ENCODE peak calls at places on chromosome 7, in eight cellular contexts. One of them, this sample, is unnamed.

GRCh38 chr7:114715907-114716306 is 206.0 kb upstream of the MDFIC start:
- DNase-seq in fibroblast of villous mesenchyme: peak; percentile 12
- DNase-seq in fibroblast of mammary gland: peak; percentile 50
- DNase-seq in adrenal gland: no peak
- DNase-seq in ascending aorta: no peak
- DNase-seq in osteoblast: no peak
- DNase-seq in SK-N-SH: no peak
- DNase-seq in AG10803: no peak
- DNase-seq in this sample: peak; percentile 25

GRCh38 chr7:136009488-136010079 is 32.4 kb upstream of the MTPN start:
- DNase-seq in fibroblast of villous mesenchyme: peak; percentile 61
- DNase-seq in fibroblast of mammary gland: peak; percentile 61
- DNase-seq in adrenal gland: no peak
- DNase-seq in ascending aorta: no peak
- DNase-seq in osteoblast: peak; percentile 10
- DNase-seq in SK-N-SH: peak; percentile 55
- DNase-seq in AG10803: peak; percentile 46
- DNase-seq in this sample: peak; percentile 60

GRCh38 chr7:48084727-48085432 is 4.2 kb upstream of the UPP1 start:
- DNase-seq in fibroblast of villous mesenchyme: peak; percentile 100
- DNase-seq in fibroblast of mammary gland: peak; percentile 99
- DNase-seq in adrenal gland: peak; percentile 68
- DNase-seq in ascending aorta: peak; percentile 95
- DNase-seq in osteoblast: peak; percentile 87
- DNase-seq in SK-N-SH: peak; percentile 40
- DNase-seq in AG10803: peak; percentile 99
- DNase-seq in this sample: peak; percentile 98

GRCh38 chr7:977326-978048 is 2.1 kb upstream of the COX19 start:
- DNase-seq in fibroblast of villous mesenchyme: no peak
- DNase-seq in fibroblast of mammary gland: no peak
- DNase-seq in adrenal gland: peak; percentile 83
- DNase-seq in ascending aorta: no peak
- DNase-seq in osteoblast: no peak
- DNase-seq in SK-N-SH: no peak
- DNase-seq in AG10803: no peak
- DNase-seq in this sample: no peak

GRCh38 chr7:151428393-151429231 is 11.3 kb downstream of the CRYGN start:
- DNase-seq in fibroblast of villous mesenchyme: peak; percentile 100
- DNase-seq in fibroblast of mammary gland: peak; percentile 79
- DNase-seq in adrenal gland: no peak
- DNase-seq in ascending aorta: no peak
- DNase-seq in osteoblast: peak; percentile 90
- DNase-seq in SK-N-SH: peak; percentile 72
- DNase-seq in AG10803: peak; percentile 82
- DNase-seq in this sample: peak; percentile 90

GRCh38 chr7:70539196-70539595 is 592.7 kb upstream of the GALNT17 start:
- DNase-seq in fibroblast of villous mesenchyme: no peak
- DNase-seq in fibroblast of mammary gland: no peak
- DNase-seq in adrenal gland: no peak
- DNase-seq in ascending aorta: no peak
- DNase-seq in osteoblast: no peak
- DNase-seq in SK-N-SH: no peak
- DNase-seq in AG10803: no peak
- DNase-seq in this sample: no peak

GRCh38 chr7:70134029-70134445 is 535.8 kb downstream of the AUTS2 start:
- DNase-seq in fibroblast of villous mesenchyme: no peak
- DNase-seq in fibroblast of mammary gland: no peak
- DNase-seq in adrenal gland: no peak
- DNase-seq in ascending aorta: no peak
- DNase-seq in osteoblast: no peak
- DNase-seq in SK-N-SH: peak; percentile 60
- DNase-seq in AG10803: peak; percentile 87
- DNase-seq in this sample: no peak

GRCh38 chr7:37433166-37433565 is 15.5 kb downstream of the ELMO1 start:
- DNase-seq in fibroblast of villous mesenchyme: no peak
- DNase-seq in fibroblast of mammary gland: no peak
- DNase-seq in adrenal gland: no peak
- DNase-seq in ascending aorta: no peak
- DNase-seq in osteoblast: no peak
- DNase-seq in SK-N-SH: no peak
- DNase-seq in AG10803: no peak
- DNase-seq in this sample: no peak

GRCh38 chr7:146405737-146406136 is 289.1 kb downstream of the CNTNAP2 start:
- DNase-seq in fibroblast of villous mesenchyme: no peak
- DNase-seq in fibroblast of mammary gland: no peak
- DNase-seq in adrenal gland: no peak
- DNase-seq in ascending aorta: no peak
- DNase-seq in osteoblast: no peak
- DNase-seq in SK-N-SH: no peak
- DNase-seq in AG10803: no peak
- DNase-seq in this sample: no peak

GRCh38 chr7:69002416-69002815 is 595.9 kb upstream of the AUTS2 start:
- DNase-seq in fibroblast of villous mesenchyme: no peak
- DNase-seq in fibroblast of mammary gland: peak; percentile 83
- DNase-seq in adrenal gland: no peak
- DNase-seq in ascending aorta: no peak
- DNase-seq in osteoblast: no peak
- DNase-seq in SK-N-SH: no peak
- DNase-seq in AG10803: peak; percentile 87
- DNase-seq in this sample: peak; percentile 69

GRCh38 chr7:101990811-101991418 is 173.5 kb downstream of the CUX1 start:
- DNase-seq in fibroblast of villous mesenchyme: no peak
- DNase-seq in fibroblast of mammary gland: no peak
- DNase-seq in adrenal gland: no peak
- DNase-seq in ascending aorta: no peak
- DNase-seq in osteoblast: no peak
- DNase-seq in SK-N-SH: no peak
- DNase-seq in AG10803: no peak
- DNase-seq in this sample: no peak

GRCh38 chr7:64876792-64877713 is 26.0 kb upstream of the ZNF273 start:
- DNase-seq in fibroblast of villous mesenchyme: peak; percentile 5
- DNase-seq in fibroblast of mammary gland: peak; percentile 24
- DNase-seq in adrenal gland: peak; percentile 83
- DNase-seq in ascending aorta: no peak
- DNase-seq in osteoblast: peak; percentile 97
- DNase-seq in SK-N-SH: peak; percentile 100
- DNase-seq in AG10803: no peak
- DNase-seq in this sample: no peak
- H3K4me3 ChIP-seq in fibroblast of villous mesenchyme: peak overlapping the region; percentile 43
- H3K4me3 ChIP-seq in fibroblast of mammary gland: no peak overlapping the region
- H3K4me3 ChIP-seq in adrenal gland: no peak overlapping the region
- H3K4me3 ChIP-seq in ascending aorta: peak overlapping the region; percentile 56
- H3K4me3 ChIP-seq in osteoblast: peak overlapping the region; percentile 61
- H3K4me3 ChIP-seq in SK-N-SH: peak overlapping the region; percentile 60
- H3K4me3 ChIP-seq in AG10803: no peak overlapping the region
- H3K4me3 ChIP-seq in this sample: peak overlapping the region; percentile 10

GRCh38 chr7:127629268-127629854 is 11.4 kb upstream of the PAX4 start:
- DNase-seq in fibroblast of villous mesenchyme: no peak
- DNase-seq in fibroblast of mammary gland: no peak
- DNase-seq in adrenal gland: no peak
- DNase-seq in ascending aorta: no peak
- DNase-seq in osteoblast: no peak
- DNase-seq in SK-N-SH: peak; percentile 58
- DNase-seq in AG10803: no peak
- DNase-seq in this sample: no peak
- TF ChIP-seq CTCF in fibroblast of villous mesenchyme: peak; percentile 47
- TF ChIP-seq CTCF in fibroblast of mammary gland: peak; percentile 36
- TF ChIP-seq CTCF in adrenal gland: peak; percentile 19
- TF ChIP-seq CTCF in ascending aorta: no peak
- TF ChIP-seq CTCF in osteoblast: peak; percentile 40
- TF ChIP-seq CTCF in SK-N-SH: peak; percentile 55
- TF ChIP-seq CTCF in AG10803: peak; percentile 14
- TF ChIP-seq CTCF in this sample: peak; percentile 44

GRCh38 chr7:41996381-41997035 is 240.5 kb downstream of the GLI3 start:
- DNase-seq in fibroblast of villous mesenchyme: peak; percentile 70
- DNase-seq in fibroblast of mammary gland: peak; percentile 79
- DNase-seq in adrenal gland: no peak
- DNase-seq in ascending aorta: no peak
- DNase-seq in osteoblast: no peak
- DNase-seq in SK-N-SH: no peak
- DNase-seq in AG10803: peak; percentile 90
- DNase-seq in this sample: peak; percentile 81

GRCh38 chr7:41994746-41995110 is 242.3 kb downstream of the GLI3 start:
- DNase-seq in fibroblast of villous mesenchyme: peak; percentile 26
- DNase-seq in fibroblast of mammary gland: peak; percentile 68
- DNase-seq in adrenal gland: no peak
- DNase-seq in ascending aorta: no peak
- DNase-seq in osteoblast: no peak
- DNase-seq in SK-N-SH: no peak
- DNase-seq in AG10803: peak; percentile 98
- DNase-seq in this sample: no peak

GRCh38 chr7:41993173-41993867 is 243.7 kb downstream of the GLI3 start:
- DNase-seq in fibroblast of villous mesenchyme: peak; percentile 78
- DNase-seq in fibroblast of mammary gland: peak; percentile 55
- DNase-seq in adrenal gland: no peak
- DNase-seq in ascending aorta: no peak
- DNase-seq in osteoblast: no peak
- DNase-seq in SK-N-SH: no peak
- DNase-seq in AG10803: peak; percentile 90
- DNase-seq in this sample: peak; percentile 57

GRCh38 chr7:41995632-41996271 is 241.3 kb downstream of the GLI3 start:
- DNase-seq in fibroblast of villous mesenchyme: no peak
- DNase-seq in fibroblast of mammary gland: no peak
- DNase-seq in adrenal gland: no peak
- DNase-seq in ascending aorta: no peak
- DNase-seq in osteoblast: no peak
- DNase-seq in SK-N-SH: no peak
- DNase-seq in AG10803: no peak
- DNase-seq in this sample: no peak

DNA sequence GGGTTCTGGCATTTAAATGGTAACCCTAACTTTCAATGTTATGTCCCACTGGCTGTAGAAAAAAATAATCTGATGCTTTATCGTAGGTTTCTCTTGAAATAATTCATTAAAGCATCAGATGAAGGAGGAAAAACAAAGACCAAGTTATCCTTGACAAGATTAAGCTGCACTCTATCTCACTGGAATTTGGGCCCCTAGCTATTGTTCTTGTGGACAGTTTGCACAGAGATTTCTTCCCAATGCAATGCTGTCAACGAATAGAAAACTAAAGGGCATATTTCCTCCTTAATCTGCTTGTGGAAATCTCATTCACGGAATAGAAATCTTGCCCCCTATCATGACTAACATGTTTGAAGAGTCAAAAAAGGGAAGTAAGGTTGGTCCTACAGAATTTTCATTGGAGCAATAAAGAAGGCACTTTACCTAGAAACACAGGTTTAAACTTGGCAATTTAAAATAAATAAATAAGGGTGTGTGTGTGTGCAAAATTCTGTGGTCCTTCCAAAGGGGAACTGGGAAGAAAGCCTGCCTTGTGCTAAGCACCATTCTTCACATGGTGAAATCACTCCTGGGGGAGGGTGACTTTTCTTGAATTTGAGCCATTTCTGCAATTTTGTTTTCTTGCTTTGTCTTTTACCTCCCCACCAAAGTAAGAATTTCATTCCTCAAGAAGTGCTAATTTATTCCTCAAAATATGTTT is 242.8 kb downstream of the GLI3 start:
- DNase-seq in fibroblast of villous mesenchyme: no peak
- DNase-seq in fibroblast of mammary gland: peak; percentile 8
- DNase-seq in adrenal gland: no peak
- DNase-seq in ascending aorta: no peak
- DNase-seq in osteoblast: no peak
- DNase-seq in SK-N-SH: no peak
- DNase-seq in AG10803: no peak
- DNase-seq in this sample: no peak
- H3K4me3 ChIP-seq in fibroblast of villous mesenchyme: no peak overlapping the region
- H3K4me3 ChIP-seq in fibroblast of mammary gland: no peak overlapping the region
- H3K4me3 ChIP-seq in adrenal gland: no peak overlapping the region
- H3K4me3 ChIP-seq in ascending aorta: no peak overlapping the region
- H3K4me3 ChIP-seq in osteoblast: no peak overlapping the region
- H3K4me3 ChIP-seq in SK-N-SH: no peak overlapping the region
- H3K4me3 ChIP-seq in AG10803: no peak overlapping the region
- H3K4me3 ChIP-seq in this sample: no peak overlapping the region

GRCh38 chr7:27435461-27435860 is 192.9 kb downstream of the EVX1 start:
- DNase-seq in fibroblast of villous mesenchyme: peak; percentile 50
- DNase-seq in fibroblast of mammary gland: peak; percentile 61
- DNase-seq in adrenal gland: no peak
- DNase-seq in ascending aorta: no peak
- DNase-seq in osteoblast: peak; percentile 77
- DNase-seq in SK-N-SH: no peak
- DNase-seq in AG10803: peak; percentile 25
- DNase-seq in this sample: peak; percentile 18

GRCh38 chr7:27431465-27431864 is 188.9 kb downstream of the EVX1 start:
- DNase-seq in fibroblast of villous mesenchyme: no peak
- DNase-seq in fibroblast of mammary gland: no peak
- DNase-seq in adrenal gland: no peak
- DNase-seq in ascending aorta: no peak
- DNase-seq in osteoblast: no peak
- DNase-seq in SK-N-SH: no peak
- DNase-seq in AG10803: no peak
- DNase-seq in this sample: no peak

GRCh38 chr7:27433581-27433980 is 191.0 kb downstream of the EVX1 start:
- DNase-seq in fibroblast of villous mesenchyme: no peak
- DNase-seq in fibroblast of mammary gland: no peak
- DNase-seq in adrenal gland: no peak
- DNase-seq in ascending aorta: no peak
- DNase-seq in osteoblast: no peak
- DNase-seq in SK-N-SH: no peak
- DNase-seq in AG10803: no peak
- DNase-seq in this sample: no peak

GRCh38 chr7:27438878-27439589 is 196.4 kb downstream of the EVX1 start:
- DNase-seq in fibroblast of villous mesenchyme: peak; percentile 7
- DNase-seq in fibroblast of mammary gland: no peak
- DNase-seq in adrenal gland: no peak
- DNase-seq in ascending aorta: no peak
- DNase-seq in osteoblast: no peak
- DNase-seq in SK-N-SH: no peak
- DNase-seq in AG10803: no peak
- DNase-seq in this sample: no peak

DNA sequence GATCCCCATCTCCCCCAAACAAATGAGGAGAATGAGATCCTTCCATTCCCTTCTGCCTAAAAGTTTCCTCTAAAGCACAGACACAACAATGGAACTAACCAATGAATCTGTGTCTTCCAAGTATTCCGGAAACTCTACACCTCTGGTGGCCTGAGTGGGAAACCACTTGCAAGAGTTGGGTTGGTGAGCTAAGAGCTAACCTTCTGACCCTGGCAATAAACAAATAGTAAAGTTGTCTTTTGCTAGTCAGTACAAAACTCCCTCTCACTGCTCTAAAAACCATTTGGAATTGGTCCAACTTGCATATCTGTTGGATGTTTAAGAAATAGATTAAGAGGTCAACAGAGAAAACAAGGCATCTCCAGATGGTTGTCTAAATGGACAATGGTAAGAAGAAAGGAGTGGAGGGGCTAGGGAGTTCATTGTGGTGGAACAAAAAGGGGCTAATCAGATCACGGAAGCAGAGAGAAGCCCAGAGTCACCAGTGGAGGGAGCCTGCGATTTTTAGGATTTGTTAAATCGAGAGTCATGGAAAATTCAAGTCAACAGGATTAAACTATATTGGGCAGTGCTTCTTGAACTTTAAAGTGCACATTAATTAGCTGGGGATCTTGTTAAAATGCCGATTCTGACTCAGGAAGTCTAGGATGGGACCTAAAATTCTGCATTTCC is 192.3 kb downstream of the EVX1 start:
- DNase-seq in fibroblast of villous mesenchyme: peak; percentile 91
- DNase-seq in fibroblast of mammary gland: peak; percentile 35
- DNase-seq in adrenal gland: no peak
- DNase-seq in ascending aorta: no peak
- DNase-seq in osteoblast: no peak
- DNase-seq in SK-N-SH: no peak
- DNase-seq in AG10803: no peak
- DNase-seq in this sample: peak; percentile 6
- TF ChIP-seq CTCF in fibroblast of villous mesenchyme: peak; percentile 31
- TF ChIP-seq CTCF in fibroblast of mammary gland: peak; percentile 26
- TF ChIP-seq CTCF in adrenal gland: no peak
- TF ChIP-seq CTCF in ascending aorta: no peak
- TF ChIP-seq CTCF in osteoblast: peak; percentile 33
- TF ChIP-seq CTCF in SK-N-SH: peak; percentile 29
- TF ChIP-seq CTCF in AG10803: no peak
- TF ChIP-seq CTCF in this sample: peak; percentile 23